ENCODE peak calls at places on chromosomes 3 and 15, in nine cellular contexts. O is M059J; C is C1 segment of cervical spinal cord; J is psoas muscle; N is frontal cortex; X is stimulated activated CD4-positive, alpha-beta T cell treated with anti-CD3 and anti-CD28 coated beads, Interleukin-2, amount 100 ng/mL, for 4 hours; K is GM19239; U is stromal cell of bone marrow; V is stimulated activated effector memory CD8-positive, alpha-beta T cell treated with anti-CD3 and anti-CD28 coated beads, Interleukin-12 subunit alpha, Interleukin-12 subunit beta, amount 100 ng/mL, for 72 hours. G is an unnamed sample.

GRCh38 chr15:75425966-75426500 is 25.5 kb downstream of the SIN3A start:
- DNase-seq in N (no peak), U (no peak), K (no peak), V (no peak), X (no peak), J (no peak), O (no peak), C (no peak), G (no peak)

GRCh38 chr3:49476563-49476962 is 6.5 kb downstream of the DAG1 start:
- DNase-seq in U (no peak), X (no peak), J (no peak), K (no peak), O (peak), V (no peak), N (no peak), C (no peak), G (no peak)

GRCh38 chr3:129315386-129315991 is 36.8 kb downstream of the HMCES start:
- DNase-seq in O (peak), K (no peak), U (no peak), V (peak), C (peak), N (peak), J (peak), X (no peak), G (no peak)

GRCh38 chr3:180828723-180829408 is 83.6 kb upstream of the FXR1 start:
- DNase-seq in K (no peak), N (peak), J (peak), U (no peak), V (no peak), C (no peak), X (no peak), O (no peak), G (no peak)

GRCh38 chr3:162491957-162492356 is 995.3 kb downstream of the OTOL1 start:
- DNase-seq in C (no peak), K (no peak), V (no peak), N (no peak), J (no peak), O (no peak), X (no peak), U (no peak), G (no peak)

GRCh38 chr3:105108823-105109222 is 257.9 kb upstream of the ALCAM start:
- DNase-seq in X (no peak), C (no peak), U (no peak), O (no peak), N (no peak), J (no peak), V (no peak), K (no peak), G (no peak)

GRCh38 chr3:46959169-46959515 is 17.4 kb downstream of the CCDC12 start:
- DNase-seq in N (no peak), C (no peak), K (no peak), J (no peak), V (no peak), X (peak), O (no peak), U (no peak), G (no peak)

GRCh38 chr15:56034514-56034913 is 41.1 kb upstream of the NEDD4 start:
- DNase-seq in C (no peak), O (no peak), K (no peak), N (no peak), V (no peak), U (no peak), X (no peak), J (no peak), G (no peak)

GRCh38 chr15:44471885-44472284 is 44.5 kb downstream of the CTDSPL2 start:
- DNase-seq in N (no peak), U (no peak), C (no peak), J (no peak), K (no peak), X (no peak), V (no peak), O (no peak), G (no peak)

GRCh38 chr3:188353409-188353808 is 199.5 kb downstream of the LPP start:
- DNase-seq in V (no peak), N (no peak), X (no peak), J (no peak), U (no peak), C (no peak), K (no peak), O (no peak), G (no peak)